ENCODE peak calls at places on chromosomes 7 and 10, in seven cellular contexts. One of them, this sample, is unnamed.
A peak's percentile ranks its signal among the peaks of the same experiment; 100 is the strongest.

GRCh38 chr10:71801357-71801756 is 28.0 kb upstream of the VSIR start:
- DNase-seq in A549: no peak
- DNase-seq in activated CD8-positive, alpha-beta T cell treated with anti-CD3 and anti-CD28 coated beads, Interleukin-2, amount 10 ng/mL, durations not matched to agents 7 days and 5 days: no peak
- DNase-seq in iris pigment epithelial cell: no peak
- DNase-seq in left lung: no peak
- DNase-seq in activated CD8-positive, alpha-beta memory T cell treated with anti-CD3 and anti-CD28 coated beads for 1 hour: no peak
- DNase-seq in H7: no peak
- DNase-seq in this sample: no peak

GRCh38 chr7:48298779-48299178 is 127.5 kb downstream of the ABCA13 start:
- DNase-seq in A549: no peak
- DNase-seq in H7: no peak
- DNase-seq in activated CD8-positive, alpha-beta T cell treated with anti-CD3 and anti-CD28 coated beads, Interleukin-2, amount 10 ng/mL, durations not matched to agents 7 days and 5 days: no peak
- DNase-seq in activated CD8-positive, alpha-beta memory T cell treated with anti-CD3 and anti-CD28 coated beads for 1 hour: no peak
- DNase-seq in iris pigment epithelial cell: peak; percentile 73
- DNase-seq in left lung: no peak
- DNase-seq in this sample: no peak

GRCh38 chr7:13834328-13834761 is 155.1 kb downstream of the ETV1 start:
- DNase-seq in activated CD8-positive, alpha-beta memory T cell treated with anti-CD3 and anti-CD28 coated beads for 1 hour: no peak
- DNase-seq in A549: no peak
- DNase-seq in activated CD8-positive, alpha-beta T cell treated with anti-CD3 and anti-CD28 coated beads, Interleukin-2, amount 10 ng/mL, durations not matched to agents 7 days and 5 days: no peak
- DNase-seq in left lung: no peak
- DNase-seq in iris pigment epithelial cell: no peak
- DNase-seq in H7: peak; percentile 20
- DNase-seq in this sample: no peak

GRCh38 chr10:78896169-78896931 is 172.4 kb upstream of the ZMIZ1 start:
- DNase-seq in activated CD8-positive, alpha-beta T cell treated with anti-CD3 and anti-CD28 coated beads, Interleukin-2, amount 10 ng/mL, durations not matched to agents 7 days and 5 days: no peak
- DNase-seq in iris pigment epithelial cell: no peak
- DNase-seq in left lung: no peak
- DNase-seq in H7: no peak
- DNase-seq in activated CD8-positive, alpha-beta memory T cell treated with anti-CD3 and anti-CD28 coated beads for 1 hour: no peak
- DNase-seq in A549: no peak
- DNase-seq in this sample: no peak

GRCh38 chr7:92034116-92034515 is 93.5 kb downstream of the AKAP9 start:
- DNase-seq in activated CD8-positive, alpha-beta T cell treated with anti-CD3 and anti-CD28 coated beads, Interleukin-2, amount 10 ng/mL, durations not matched to agents 7 days and 5 days: no peak
- DNase-seq in H7: no peak
- DNase-seq in A549: no peak
- DNase-seq in left lung: no peak
- DNase-seq in activated CD8-positive, alpha-beta memory T cell treated with anti-CD3 and anti-CD28 coated beads for 1 hour: no peak
- DNase-seq in iris pigment epithelial cell: peak; percentile 18
- DNase-seq in this sample: no peak

GRCh38 chr7:157004050-157004838 is 6.2 kb downstream of the MNX1 start:
- DNase-seq in H7: peak; percentile 87
- DNase-seq in iris pigment epithelial cell: peak; percentile 43
- DNase-seq in activated CD8-positive, alpha-beta T cell treated with anti-CD3 and anti-CD28 coated beads, Interleukin-2, amount 10 ng/mL, durations not matched to agents 7 days and 5 days: no peak
- DNase-seq in A549: no peak
- DNase-seq in activated CD8-positive, alpha-beta memory T cell treated with anti-CD3 and anti-CD28 coated beads for 1 hour: no peak
- DNase-seq in left lung: peak; percentile 72
- DNase-seq in this sample: no peak

GRCh38 chr10:71848325-71849277 is 2.5 kb downstream of the PSAP start:
- DNase-seq in A549: no peak
- DNase-seq in left lung: no peak
- DNase-seq in H7: no peak
- DNase-seq in activated CD8-positive, alpha-beta T cell treated with anti-CD3 and anti-CD28 coated beads, Interleukin-2, amount 10 ng/mL, durations not matched to agents 7 days and 5 days: no peak
- DNase-seq in activated CD8-positive, alpha-beta memory T cell treated with anti-CD3 and anti-CD28 coated beads for 1 hour: no peak
- DNase-seq in iris pigment epithelial cell: peak; percentile 39
- DNase-seq in this sample: no peak

GRCh38 chr7:46881507-46882127 is 700.3 kb downstream of the TNS3 start:
- DNase-seq in iris pigment epithelial cell: peak; percentile 35
- DNase-seq in left lung: no peak
- DNase-seq in activated CD8-positive, alpha-beta T cell treated with anti-CD3 and anti-CD28 coated beads, Interleukin-2, amount 10 ng/mL, durations not matched to agents 7 days and 5 days: no peak
- DNase-seq in activated CD8-positive, alpha-beta memory T cell treated with anti-CD3 and anti-CD28 coated beads for 1 hour: no peak
- DNase-seq in H7: no peak
- DNase-seq in A549: no peak
- DNase-seq in this sample: no peak

GRCh38 chr10:91590904-91591791 is 41.7 kb downstream of the PPP1R3C start:
- DNase-seq in iris pigment epithelial cell: peak; percentile 43
- DNase-seq in A549: peak; percentile 66
- DNase-seq in activated CD8-positive, alpha-beta T cell treated with anti-CD3 and anti-CD28 coated beads, Interleukin-2, amount 10 ng/mL, durations not matched to agents 7 days and 5 days: no peak
- DNase-seq in left lung: no peak
- DNase-seq in H7: no peak
- DNase-seq in activated CD8-positive, alpha-beta memory T cell treated with anti-CD3 and anti-CD28 coated beads for 1 hour: no peak
- DNase-seq in this sample: no peak

GRCh38 chr7:29005829-29006228 is 47.7 kb upstream of the TRIL start:
- DNase-seq in activated CD8-positive, alpha-beta memory T cell treated with anti-CD3 and anti-CD28 coated beads for 1 hour: no peak
- DNase-seq in activated CD8-positive, alpha-beta T cell treated with anti-CD3 and anti-CD28 coated beads, Interleukin-2, amount 10 ng/mL, durations not matched to agents 7 days and 5 days: no peak
- DNase-seq in H7: no peak
- DNase-seq in A549: no peak
- DNase-seq in left lung: no peak
- DNase-seq in iris pigment epithelial cell: peak; percentile 68
- DNase-seq in this sample: no peak

GRCh38 chr7:13226385-13226784 is 539.0 kb downstream of the ARL4A start:
- DNase-seq in activated CD8-positive, alpha-beta memory T cell treated with anti-CD3 and anti-CD28 coated beads for 1 hour: no peak
- DNase-seq in activated CD8-positive, alpha-beta T cell treated with anti-CD3 and anti-CD28 coated beads, Interleukin-2, amount 10 ng/mL, durations not matched to agents 7 days and 5 days: no peak
- DNase-seq in iris pigment epithelial cell: no peak
- DNase-seq in left lung: no peak
- DNase-seq in A549: no peak
- DNase-seq in H7: no peak
- DNase-seq in this sample: no peak

GRCh38 chr10:16828114-16828568 is 10.9 kb upstream of the RSU1 start:
- DNase-seq in activated CD8-positive, alpha-beta memory T cell treated with anti-CD3 and anti-CD28 coated beads for 1 hour: peak; percentile 32
- DNase-seq in activated CD8-positive, alpha-beta T cell treated with anti-CD3 and anti-CD28 coated beads, Interleukin-2, amount 10 ng/mL, durations not matched to agents 7 days and 5 days: peak; percentile 80
- DNase-seq in A549: peak; percentile 22
- DNase-seq in left lung: no peak
- DNase-seq in iris pigment epithelial cell: peak; percentile 79
- DNase-seq in H7: peak; percentile 41
- DNase-seq in this sample: no peak

GRCh38 chr7:100914208-100914878 is 18.7 kb upstream of the ACHE start:
- DNase-seq in A549: no peak
- DNase-seq in activated CD8-positive, alpha-beta T cell treated with anti-CD3 and anti-CD28 coated beads, Interleukin-2, amount 10 ng/mL, durations not matched to agents 7 days and 5 days: no peak
- DNase-seq in activated CD8-positive, alpha-beta memory T cell treated with anti-CD3 and anti-CD28 coated beads for 1 hour: no peak
- DNase-seq in left lung: no peak
- DNase-seq in iris pigment epithelial cell: no peak
- DNase-seq in H7: no peak
- DNase-seq in this sample: no peak

GRCh38 chr10:34244787-34245484 is 570.2 kb downstream of the PARD3 start:
- DNase-seq in activated CD8-positive, alpha-beta memory T cell treated with anti-CD3 and anti-CD28 coated beads for 1 hour: no peak
- DNase-seq in H7: no peak
- DNase-seq in left lung: no peak
- DNase-seq in iris pigment epithelial cell: no peak
- DNase-seq in A549: no peak
- DNase-seq in activated CD8-positive, alpha-beta T cell treated with anti-CD3 and anti-CD28 coated beads, Interleukin-2, amount 10 ng/mL, durations not matched to agents 7 days and 5 days: no peak
- DNase-seq in this sample: no peak

GRCh38 chr7:100964630-100965029 is 4.7 kb upstream of the MUC12 start:
- DNase-seq in activated CD8-positive, alpha-beta T cell treated with anti-CD3 and anti-CD28 coated beads, Interleukin-2, amount 10 ng/mL, durations not matched to agents 7 days and 5 days: no peak
- DNase-seq in left lung: no peak
- DNase-seq in activated CD8-positive, alpha-beta memory T cell treated with anti-CD3 and anti-CD28 coated beads for 1 hour: no peak
- DNase-seq in H7: peak; percentile 68
- DNase-seq in iris pigment epithelial cell: no peak
- DNase-seq in A549: no peak
- DNase-seq in this sample: no peak

GRCh38 chr7:44046321-44047061 is 2.0 kb downstream of the DBNL start:
- DNase-seq in activated CD8-positive, alpha-beta T cell treated with anti-CD3 and anti-CD28 coated beads, Interleukin-2, amount 10 ng/mL, durations not matched to agents 7 days and 5 days: peak; percentile 66
- DNase-seq in H7: no peak
- DNase-seq in left lung: peak; percentile 27
- DNase-seq in A549: no peak
- DNase-seq in activated CD8-positive, alpha-beta memory T cell treated with anti-CD3 and anti-CD28 coated beads for 1 hour: no peak
- DNase-seq in iris pigment epithelial cell: no peak
- DNase-seq in this sample: no peak

GRCh38 chr7:19397917-19398316 is 252.7 kb upstream of the FERD3L start:
- DNase-seq in activated CD8-positive, alpha-beta T cell treated with anti-CD3 and anti-CD28 coated beads, Interleukin-2, amount 10 ng/mL, durations not matched to agents 7 days and 5 days: no peak
- DNase-seq in iris pigment epithelial cell: peak; percentile 89
- DNase-seq in A549: no peak
- DNase-seq in left lung: no peak
- DNase-seq in H7: no peak
- DNase-seq in activated CD8-positive, alpha-beta memory T cell treated with anti-CD3 and anti-CD28 coated beads for 1 hour: no peak
- DNase-seq in this sample: no peak

GRCh38 chr7:36308031-36308430 is 81.6 kb upstream of the ANLN start:
- DNase-seq in H7: no peak
- DNase-seq in A549: no peak
- DNase-seq in iris pigment epithelial cell: no peak
- DNase-seq in activated CD8-positive, alpha-beta T cell treated with anti-CD3 and anti-CD28 coated beads, Interleukin-2, amount 10 ng/mL, durations not matched to agents 7 days and 5 days: no peak
- DNase-seq in activated CD8-positive, alpha-beta memory T cell treated with anti-CD3 and anti-CD28 coated beads for 1 hour: no peak
- DNase-seq in left lung: no peak
- DNase-seq in this sample: no peak

GRCh38 chr10:87643920-87644319 is 15.8 kb upstream of the PAPSS2 start:
- DNase-seq in H7: no peak
- DNase-seq in activated CD8-positive, alpha-beta T cell treated with anti-CD3 and anti-CD28 coated beads, Interleukin-2, amount 10 ng/mL, durations not matched to agents 7 days and 5 days: no peak
- DNase-seq in iris pigment epithelial cell: no peak
- DNase-seq in activated CD8-positive, alpha-beta memory T cell treated with anti-CD3 and anti-CD28 coated beads for 1 hour: no peak
- DNase-seq in left lung: no peak
- DNase-seq in A549: no peak
- DNase-seq in this sample: no peak

GRCh38 chr10:24926549-24926948 is 25.9 kb downstream of the PRTFDC1 start:
- DNase-seq in H7: no peak
- DNase-seq in iris pigment epithelial cell: no peak
- DNase-seq in left lung: no peak
- DNase-seq in activated CD8-positive, alpha-beta memory T cell treated with anti-CD3 and anti-CD28 coated beads for 1 hour: no peak
- DNase-seq in activated CD8-positive, alpha-beta T cell treated with anti-CD3 and anti-CD28 coated beads, Interleukin-2, amount 10 ng/mL, durations not matched to agents 7 days and 5 days: no peak
- DNase-seq in A549: no peak
- DNase-seq in this sample: no peak

GRCh38 chr10:3220853-3221252 is 48.3 kb upstream of the PITRM1 start:
- DNase-seq in iris pigment epithelial cell: peak; percentile 83
- DNase-seq in left lung: no peak
- DNase-seq in activated CD8-positive, alpha-beta memory T cell treated with anti-CD3 and anti-CD28 coated beads for 1 hour: no peak
- DNase-seq in A549: no peak
- DNase-seq in H7: no peak
- DNase-seq in activated CD8-positive, alpha-beta T cell treated with anti-CD3 and anti-CD28 coated beads, Interleukin-2, amount 10 ng/mL, durations not matched to agents 7 days and 5 days: no peak
- DNase-seq in this sample: no peak

GRCh38 chr7:105454921-105455320 is 66.2 kb upstream of the SRPK2 start:
- DNase-seq in activated CD8-positive, alpha-beta memory T cell treated with anti-CD3 and anti-CD28 coated beads for 1 hour: no peak
- DNase-seq in left lung: no peak
- DNase-seq in activated CD8-positive, alpha-beta T cell treated with anti-CD3 and anti-CD28 coated beads, Interleukin-2, amount 10 ng/mL, durations not matched to agents 7 days and 5 days: no peak
- DNase-seq in iris pigment epithelial cell: peak; percentile 22
- DNase-seq in A549: no peak
- DNase-seq in H7: no peak
- DNase-seq in this sample: no peak

GRCh38 chr10:44874176-44874575 is 37.0 kb upstream of the TMEM72 start:
- DNase-seq in activated CD8-positive, alpha-beta T cell treated with anti-CD3 and anti-CD28 coated beads, Interleukin-2, amount 10 ng/mL, durations not matched to agents 7 days and 5 days: no peak
- DNase-seq in H7: no peak
- DNase-seq in iris pigment epithelial cell: no peak
- DNase-seq in A549: no peak
- DNase-seq in activated CD8-positive, alpha-beta memory T cell treated with anti-CD3 and anti-CD28 coated beads for 1 hour: no peak
- DNase-seq in left lung: no peak
- DNase-seq in this sample: no peak

GRCh38 chr10:6956562-6956961 is 376.5 kb upstream of the PRKCQ start:
- DNase-seq in A549: no peak
- DNase-seq in activated CD8-positive, alpha-beta memory T cell treated with anti-CD3 and anti-CD28 coated beads for 1 hour: no peak
- DNase-seq in activated CD8-positive, alpha-beta T cell treated with anti-CD3 and anti-CD28 coated beads, Interleukin-2, amount 10 ng/mL, durations not matched to agents 7 days and 5 days: no peak
- DNase-seq in iris pigment epithelial cell: no peak
- DNase-seq in H7: no peak
- DNase-seq in left lung: no peak
- DNase-seq in this sample: no peak

GRCh38 chr10:67793313-67793712 is 44.7 kb downstream of the DNAJC12 start:
- DNase-seq in iris pigment epithelial cell: no peak
- DNase-seq in activated CD8-positive, alpha-beta T cell treated with anti-CD3 and anti-CD28 coated beads, Interleukin-2, amount 10 ng/mL, durations not matched to agents 7 days and 5 days: peak; percentile 4
- DNase-seq in left lung: no peak
- DNase-seq in activated CD8-positive, alpha-beta memory T cell treated with anti-CD3 and anti-CD28 coated beads for 1 hour: no peak
- DNase-seq in A549: no peak
- DNase-seq in H7: no peak
- DNase-seq in this sample: no peak

GRCh38 chr10:126734015-126734414 is 63.5 kb upstream of the C10orf90 start:
- DNase-seq in left lung: no peak
- DNase-seq in H7: no peak
- DNase-seq in activated CD8-positive, alpha-beta T cell treated with anti-CD3 and anti-CD28 coated beads, Interleukin-2, amount 10 ng/mL, durations not matched to agents 7 days and 5 days: no peak
- DNase-seq in activated CD8-positive, alpha-beta memory T cell treated with anti-CD3 and anti-CD28 coated beads for 1 hour: no peak
- DNase-seq in iris pigment epithelial cell: no peak
- DNase-seq in A549: no peak
- DNase-seq in this sample: no peak

GRCh38 chr7:13981070-13981469 is 8.4 kb downstream of the ETV1 start:
- DNase-seq in left lung: no peak
- DNase-seq in iris pigment epithelial cell: peak; percentile 98
- DNase-seq in activated CD8-positive, alpha-beta memory T cell treated with anti-CD3 and anti-CD28 coated beads for 1 hour: no peak
- DNase-seq in activated CD8-positive, alpha-beta T cell treated with anti-CD3 and anti-CD28 coated beads, Interleukin-2, amount 10 ng/mL, durations not matched to agents 7 days and 5 days: no peak
- DNase-seq in H7: peak; percentile 19
- DNase-seq in A549: peak; percentile 59
- DNase-seq in this sample: peak; percentile 54

GRCh38 chr7:130560972-130561371 is 69.1 kb downstream of the MEST start:
- DNase-seq in H7: no peak
- DNase-seq in iris pigment epithelial cell: peak; percentile 65
- DNase-seq in left lung: no peak
- DNase-seq in activated CD8-positive, alpha-beta T cell treated with anti-CD3 and anti-CD28 coated beads, Interleukin-2, amount 10 ng/mL, durations not matched to agents 7 days and 5 days: peak; percentile 45
- DNase-seq in activated CD8-positive, alpha-beta memory T cell treated with anti-CD3 and anti-CD28 coated beads for 1 hour: no peak
- DNase-seq in A549: peak; percentile 17
- DNase-seq in this sample: no peak

GRCh38 chr7:44706788-44707557 is 41.7 kb upstream of the ZMIZ2 start:
- DNase-seq in iris pigment epithelial cell: no peak
- DNase-seq in H7: peak; percentile 19
- DNase-seq in A549: no peak
- DNase-seq in activated CD8-positive, alpha-beta memory T cell treated with anti-CD3 and anti-CD28 coated beads for 1 hour: no peak
- DNase-seq in left lung: peak; percentile 14
- DNase-seq in activated CD8-positive, alpha-beta T cell treated with anti-CD3 and anti-CD28 coated beads, Interleukin-2, amount 10 ng/mL, durations not matched to agents 7 days and 5 days: no peak
- DNase-seq in this sample: no peak

GRCh38 chr7:69717221-69717620 is 118.9 kb downstream of the AUTS2 start:
- DNase-seq in activated CD8-positive, alpha-beta T cell treated with anti-CD3 and anti-CD28 coated beads, Interleukin-2, amount 10 ng/mL, durations not matched to agents 7 days and 5 days: no peak
- DNase-seq in left lung: no peak
- DNase-seq in A549: no peak
- DNase-seq in iris pigment epithelial cell: no peak
- DNase-seq in activated CD8-positive, alpha-beta memory T cell treated with anti-CD3 and anti-CD28 coated beads for 1 hour: no peak
- DNase-seq in H7: no peak
- DNase-seq in this sample: no peak

GRCh38 chr10:71740069-71740468 is 20.5 kb upstream of the C10orf105 start:
- DNase-seq in activated CD8-positive, alpha-beta T cell treated with anti-CD3 and anti-CD28 coated beads, Interleukin-2, amount 10 ng/mL, durations not matched to agents 7 days and 5 days: no peak
- DNase-seq in iris pigment epithelial cell: peak; percentile 90
- DNase-seq in H7: no peak
- DNase-seq in activated CD8-positive, alpha-beta memory T cell treated with anti-CD3 and anti-CD28 coated beads for 1 hour: no peak
- DNase-seq in A549: no peak
- DNase-seq in left lung: no peak
- DNase-seq in this sample: no peak

GRCh38 chr7:75639071-75639892 is 99.5 kb downstream of the HIP1 start:
- DNase-seq in left lung: peak; percentile 88
- DNase-seq in H7: peak; percentile 95
- DNase-seq in activated CD8-positive, alpha-beta memory T cell treated with anti-CD3 and anti-CD28 coated beads for 1 hour: peak; percentile 4
- DNase-seq in iris pigment epithelial cell: peak; percentile 30
- DNase-seq in A549: no peak
- DNase-seq in activated CD8-positive, alpha-beta T cell treated with anti-CD3 and anti-CD28 coated beads, Interleukin-2, amount 10 ng/mL, durations not matched to agents 7 days and 5 days: peak; percentile 34
- DNase-seq in this sample: no peak

GRCh38 chr7:159099217-159099655 is 45.4 kb downstream of the VIPR2 start:
- DNase-seq in activated CD8-positive, alpha-beta memory T cell treated with anti-CD3 and anti-CD28 coated beads for 1 hour: no peak
- DNase-seq in activated CD8-positive, alpha-beta T cell treated with anti-CD3 and anti-CD28 coated beads, Interleukin-2, amount 10 ng/mL, durations not matched to agents 7 days and 5 days: no peak
- DNase-seq in left lung: no peak
- DNase-seq in A549: no peak
- DNase-seq in H7: no peak
- DNase-seq in iris pigment epithelial cell: peak; percentile 4
- DNase-seq in this sample: no peak

GRCh38 chr10:129756912-129757861 is 206.9 kb downstream of the EBF3 start:
- DNase-seq in activated CD8-positive, alpha-beta memory T cell treated with anti-CD3 and anti-CD28 coated beads for 1 hour: no peak
- DNase-seq in left lung: peak; percentile 20
- DNase-seq in A549: no peak
- DNase-seq in H7: no peak
- DNase-seq in activated CD8-positive, alpha-beta T cell treated with anti-CD3 and anti-CD28 coated beads, Interleukin-2, amount 10 ng/mL, durations not matched to agents 7 days and 5 days: peak; percentile 13
- DNase-seq in iris pigment epithelial cell: no peak
- DNase-seq in this sample: no peak

GRCh38 chr7:46568420-46569116 is 647.5 kb upstream of the IGFBP3 start:
- DNase-seq in activated CD8-positive, alpha-beta memory T cell treated with anti-CD3 and anti-CD28 coated beads for 1 hour: no peak
- DNase-seq in H7: no peak
- DNase-seq in left lung: no peak
- DNase-seq in iris pigment epithelial cell: no peak
- DNase-seq in A549: no peak
- DNase-seq in activated CD8-positive, alpha-beta T cell treated with anti-CD3 and anti-CD28 coated beads, Interleukin-2, amount 10 ng/mL, durations not matched to agents 7 days and 5 days: no peak
- DNase-seq in this sample: no peak

GRCh38 chr10:82377608-82378007 is 502.6 kb downstream of the NRG3 start:
- DNase-seq in H7: peak; percentile 27
- DNase-seq in iris pigment epithelial cell: no peak
- DNase-seq in activated CD8-positive, alpha-beta memory T cell treated with anti-CD3 and anti-CD28 coated beads for 1 hour: no peak
- DNase-seq in A549: no peak
- DNase-seq in activated CD8-positive, alpha-beta T cell treated with anti-CD3 and anti-CD28 coated beads, Interleukin-2, amount 10 ng/mL, durations not matched to agents 7 days and 5 days: no peak
- DNase-seq in left lung: no peak
- DNase-seq in this sample: no peak